ENCODE peak calls at places on chromosome 13, in five cellular contexts. M is amniotic epithelial cell; R is psoas muscle; J is T1000; U is T-helper 2 cell treated with Interferon-gamma antibody and Interleukin-4, amounts not matched to agents 5 μg/mL and 100 μg/mL, for 36 hours. Z is an unnamed sample.
A peak's percentile ranks its signal among the peaks of the same experiment; 100 is the strongest.

GRCh38 chr13:102582256-102582655 is 14.5 kb upstream of the TPP2 start:
- DNase-seq in M (no peak), R (no peak), J (no peak), U (no peak), Z (no peak)

GRCh38 chr13:34926513-34926912 is 15.6 kb upstream of the NBEA start:
- DNase-seq in M (peak; percentile 69), R (no peak), J (no peak), U (no peak), Z (no peak)

GRCh38 chr13:43293561-43293960 is 270.2 kb downstream of the DNAJC15 start:
- DNase-seq in M (no peak), R (no peak), J (no peak), U (no peak), Z (no peak)

GRCh38 chr13:85575110-85575509 is 224.1 kb downstream of the SLITRK6 start:
- DNase-seq in M (no peak), R (no peak), J (no peak), U (no peak), Z (no peak)

GRCh38 chr13:39189778-39190177 is 151.5 kb downstream of the NHLRC3 start:
- DNase-seq in M (no peak), R (no peak), J (no peak), U (no peak), Z (no peak)

GRCh38 chr13:44764334-44764733 is 188.2 kb upstream of the TSC22D1 start:
- DNase-seq in M (no peak), R (no peak), J (no peak), U (no peak), Z (no peak)

GRCh38 chr13:76687467-76687866 is 198.7 kb downstream of the KCTD12 start:
- DNase-seq in M (no peak), R (no peak), J (no peak), U (no peak), Z (no peak)

GRCh38 chr13:31965361-31966066 is 66.1 kb upstream of the FRY start:
- DNase-seq in M (peak; percentile 38), R (no peak), J (no peak), U (no peak), Z (no peak)

GRCh38 chr13:79384022-79384610 is 21.9 kb downstream of the RBM26 start:
- DNase-seq in M (no peak), R (no peak), J (no peak), U (no peak), Z (no peak)

GRCh38 chr13:20049558-20050473 is 91.3 kb downstream of the ZMYM2 start:
- DNase-seq in M (peak; percentile 62), R (no peak), J (no peak), U (no peak), Z (no peak)

GRCh38 chr13:58476176-58476575 is 844.6 kb downstream of the PCDH17 start:
- DNase-seq in M (no peak), R (no peak), J (no peak), U (no peak), Z (no peak)

GRCh38 chr13:101065314-101065713 is 351.0 kb downstream of the NALCN start:
- DNase-seq in M (no peak), R (no peak), J (no peak), U (no peak), Z (no peak)

GRCh38 chr13:35349673-35350278 is 126.7 kb downstream of the MAB21L1 start:
- DNase-seq in M (peak; percentile 7), R (no peak), J (no peak), U (no peak), Z (no peak)

GRCh38 chr13:100131863-100132574 is 43.1 kb downstream of the PCCA start:
- DNase-seq in M (peak; percentile 85), R (no peak), J (peak; percentile 5), U (peak; percentile 38), Z (no peak)